ENCODE peak calls at places on chromosomes 5 and 9, in nine cellular contexts. B is aorta; J is tibial nerve; D is CD4-positive, CD25-positive, alpha-beta regulatory T cell; H is MM.1S; N is upper lobe of right lung; W is IMR-90; R is brain microvascular endothelial cell; A is sigmoid colon. C is an unnamed sample.

GRCh38 chr9:95129651-95130291 is 187.7 kb downstream of the FANCC start:
- DNase-seq in A (peak; percentile 32), D (no peak), H (no peak), J (no peak), R (no peak), W (no peak), B (no peak), N (no peak), C (no peak)

GRCh38 chr5:77758141-77758938 is 17.8 kb downstream of the TBCA start:
- DNase-seq in W (no peak), H (no peak), B (no peak), R (no peak), J (no peak), N (no peak), A (no peak), D (no peak), C (no peak)

GRCh38 chr9:136363606-136364368 is at the start of gene DNLZ:
- DNase-seq in H (peak; percentile 88), D (peak; percentile 90), J (peak; percentile 76), N (peak; percentile 92), B (peak; percentile 88), R (peak; percentile 49), W (peak; percentile 76), A (peak; percentile 93), C (peak; percentile 81)

GRCh38 chr5:58838732-58839131 is 255.9 kb downstream of the RAB3C start:
- DNase-seq in J (no peak), A (no peak), W (no peak), D (no peak), R (no peak), B (no peak), N (no peak), H (no peak), C (no peak)

GRCh38 chr5:159208508-159209437 is 580 bp downstream of the RNF145 start:
- DNase-seq in B (peak; percentile 63), D (peak; percentile 20), W (peak; percentile 28), N (peak; percentile 77), J (no peak), H (no peak), R (no peak), A (peak; percentile 70), C (peak; percentile 50)

GRCh38 chr5:134479839-134480238 is 45.6 kb upstream of the JADE2 start:
- DNase-seq in D (no peak), H (no peak), W (no peak), B (no peak), R (no peak), J (no peak), A (no peak), N (no peak), C (no peak)

GRCh38 chr9:16147726-16148125 is 594.9 kb downstream of the CCDC171 start:
- DNase-seq in R (no peak), J (no peak), A (no peak), D (no peak), B (no peak), N (no peak), W (no peak), H (no peak), C (no peak)

GRCh38 chr9:20570756-20571155 is 51.5 kb downstream of the MLLT3 start:
- DNase-seq in J (no peak), H (no peak), N (no peak), A (no peak), D (peak; percentile 41), W (peak; percentile 87), B (no peak), R (no peak), C (no peak)

GRCh38 chr9:91059713-91060112 is 258.1 kb downstream of the SYK start:
- DNase-seq in D (no peak), W (no peak), A (no peak), J (no peak), B (no peak), H (no peak), R (no peak), N (no peak), C (no peak)

GRCh38 chr9:36815566-36816348 is 218.3 kb downstream of the PAX5 start:
- DNase-seq in B (no peak), R (no peak), J (no peak), N (no peak), D (no peak), W (no peak), A (no peak), H (no peak), C (no peak)

GRCh38 chr5:86866036-86866435 is 248.3 kb downstream of the COX7C start:
- DNase-seq in N (no peak), A (no peak), J (no peak), R (no peak), D (no peak), B (no peak), H (no peak), W (no peak), C (no peak)

GRCh38 chr9:7783635-7784063 is 15.9 kb downstream of the DMAC1 start:
- DNase-seq in J (no peak), R (no peak), H (no peak), D (no peak), A (no peak), N (no peak), B (no peak), W (no peak), C (no peak)
- H3K27ac ChIP-seq in J (no peak overlapping the region), R (no peak overlapping the region), H (no peak overlapping the region), D (peak overlapping the region; percentile 45), A (no peak overlapping the region), N (no peak overlapping the region), B (no peak overlapping the region), W (no peak overlapping the region), C (no peak overlapping the region)

GRCh38 chr5:123875444-123876264 is 363.7 kb downstream of the CSNK1G3 start:
- DNase-seq in A (no peak), N (no peak), R (no peak), B (no peak), D (no peak), W (no peak), J (no peak), H (no peak), C (peak; percentile 24)
- H3K27ac ChIP-seq in A (no peak overlapping the region), N (no peak overlapping the region), R (no peak overlapping the region), B (no peak overlapping the region), D (no peak overlapping the region), W (no peak overlapping the region), J (peak overlapping the region; percentile 52), H (no peak overlapping the region), C (peak overlapping the region; percentile 28)

DNA sequence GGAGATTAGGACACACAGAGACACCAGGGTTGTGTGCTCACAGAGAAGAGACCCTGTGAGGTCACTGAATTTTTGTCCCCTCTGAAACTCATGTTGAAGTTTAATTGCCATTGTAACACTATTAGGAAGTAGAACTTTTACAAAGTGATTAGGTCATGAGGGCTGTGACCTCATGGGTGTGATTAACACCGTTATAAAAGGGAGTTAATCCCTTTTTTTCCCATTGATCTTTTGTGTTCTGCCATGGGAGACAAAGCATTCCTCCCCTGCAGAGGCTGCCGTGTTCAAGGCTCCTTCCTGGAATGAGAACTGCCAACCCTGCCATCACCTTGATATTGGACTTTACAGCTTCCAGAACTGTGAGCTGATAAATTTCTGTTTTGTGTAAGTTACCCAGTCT is 221.0 kb downstream of the ADCY2 start:
- DNase-seq in B (no peak), A (no peak), D (no peak), R (no peak), W (no peak), H (no peak), N (no peak), J (no peak), C (no peak)
- H3K27ac ChIP-seq in B (no peak overlapping the region), A (no peak overlapping the region), D (no peak overlapping the region), R (no peak overlapping the region), W (no peak overlapping the region), H (no peak overlapping the region), N (no peak overlapping the region), J (no peak overlapping the region), C (no peak overlapping the region)

GRCh38 chr9:110950041-110950645 is 88.1 kb downstream of the LPAR1 start:
- DNase-seq in J (no peak), B (no peak), N (no peak), R (peak; percentile 32), D (no peak), H (no peak), W (peak; percentile 61), A (no peak), C (no peak)
- H3K27ac ChIP-seq in J (no peak overlapping the region), B (peak overlapping the region; percentile 28), N (no peak overlapping the region), R (no peak overlapping the region), D (no peak overlapping the region), H (no peak overlapping the region), W (peak overlapping the region; percentile 82), A (no peak overlapping the region), C (no peak overlapping the region)

DNA sequence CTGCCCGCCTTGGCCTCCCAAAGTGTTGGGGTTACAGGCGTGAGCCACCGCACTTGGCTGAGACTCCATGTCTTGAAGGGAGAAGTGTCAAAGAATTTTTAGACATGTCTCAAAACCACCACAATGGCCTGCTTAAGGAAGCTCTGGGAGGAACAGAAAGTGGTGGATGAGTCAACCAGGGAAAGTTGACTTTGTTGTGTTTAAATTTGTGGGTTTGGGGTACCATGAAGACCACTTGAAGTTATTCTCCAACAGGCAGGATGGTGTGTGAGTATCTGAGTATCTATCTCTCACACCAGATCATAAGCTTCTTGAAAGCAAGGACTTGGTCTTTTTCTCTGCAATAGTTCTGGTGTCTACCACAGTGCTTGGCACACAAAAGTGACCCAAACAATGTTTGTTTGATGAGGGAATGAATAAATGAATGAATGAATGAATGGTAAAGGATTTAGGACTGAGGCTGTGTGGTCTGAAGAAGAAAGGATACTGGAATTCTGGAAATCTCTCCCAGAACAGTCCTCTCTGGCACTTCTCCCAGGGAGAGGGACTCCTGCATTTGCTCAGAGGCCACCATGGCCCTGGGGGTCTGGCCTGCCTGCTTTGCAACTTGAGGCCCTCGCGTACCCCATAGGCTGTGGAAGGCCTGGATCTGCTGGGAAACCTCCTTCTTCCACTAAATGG is 187.8 kb downstream of the PALM2AKAP2 start:
- DNase-seq in J (no peak), B (no peak), A (no peak), N (no peak), D (peak; percentile 49), R (no peak), W (no peak), H (no peak), C (no peak)
- H3K27ac ChIP-seq in J (peak overlapping the region; percentile 56), B (no peak overlapping the region), A (no peak overlapping the region), N (peak overlapping the region; percentile 49), D (peak overlapping the region; percentile 75), R (no peak overlapping the region), W (peak overlapping the region; percentile 81), H (peak overlapping the region; percentile 30), C (peak overlapping the region; percentile 43)

DNA sequence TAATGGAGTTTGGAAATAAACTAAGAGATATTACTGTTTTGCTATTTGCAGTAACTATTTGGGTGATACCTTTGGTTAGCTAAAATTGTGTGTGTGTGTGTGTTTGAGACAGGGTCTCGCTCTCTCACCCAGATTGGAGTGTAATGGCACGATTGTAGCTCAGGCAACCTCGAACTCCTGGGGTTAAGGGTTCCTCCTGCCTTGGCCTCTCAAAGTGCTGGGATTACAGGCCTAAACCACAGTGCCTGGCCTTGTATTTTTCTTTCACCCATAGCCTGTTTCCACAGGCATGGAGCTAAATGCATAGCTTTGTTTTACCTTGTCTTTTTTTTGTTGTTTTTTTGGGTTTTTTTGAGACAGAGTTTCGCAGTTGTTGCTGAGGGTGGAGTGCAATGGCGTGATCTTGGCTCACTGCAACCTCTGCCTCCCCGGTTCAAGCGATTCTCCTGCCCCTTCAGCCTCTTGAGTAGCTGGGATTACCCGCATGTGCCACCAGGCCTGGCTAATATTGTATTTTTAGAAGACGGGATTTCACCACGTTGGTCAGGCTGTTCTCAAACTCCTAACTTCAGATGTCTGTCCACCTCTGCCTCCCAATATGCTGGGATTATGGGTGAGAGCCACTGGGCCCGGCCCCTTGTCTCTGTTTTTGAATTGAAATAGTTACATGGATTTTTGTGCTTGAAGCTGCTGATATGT is 5.6 kb downstream of the GPBP1 start:
- DNase-seq in R (no peak), J (no peak), A (no peak), B (no peak), W (no peak), N (no peak), D (no peak), H (no peak), C (peak; percentile 8)
- H3K27ac ChIP-seq in R (no peak overlapping the region), J (peak overlapping the region; percentile 41), A (peak overlapping the region; percentile 48), B (no peak overlapping the region), W (no peak overlapping the region), N (no peak overlapping the region), D (peak overlapping the region; percentile 63), H (no peak overlapping the region), C (peak overlapping the region; percentile 51)

C was measured in heart right ventricle.